ENCODE peak calls at places on chromosomes 7 and 10, in four cellular contexts. One of them, this sample, is unnamed.

GRCh38 chr7:127532736-127533135 is 52.7 kb downstream of the GCC1 start:
- DNase-seq in right atrium auricular region: no peak
- DNase-seq in DND-41: no peak
- DNase-seq in brain microvascular endothelial cell: peak; percentile 3
- DNase-seq in this sample: no peak

GRCh38 chr10:118405933-118406332 is 63.8 kb upstream of the FAM204A start:
- DNase-seq in brain microvascular endothelial cell: no peak
- DNase-seq in DND-41: no peak
- DNase-seq in right atrium auricular region: no peak
- DNase-seq in this sample: no peak

GRCh38 chr10:106278385-106278784 is 886.1 kb downstream of the SORCS1 start:
- DNase-seq in brain microvascular endothelial cell: no peak
- DNase-seq in DND-41: no peak
- DNase-seq in right atrium auricular region: no peak
- DNase-seq in this sample: no peak

GRCh38 chr10:125711110-125711750 is 8.3 kb upstream of the EDRF1 start:
- DNase-seq in brain microvascular endothelial cell: no peak
- DNase-seq in DND-41: no peak
- DNase-seq in right atrium auricular region: no peak
- DNase-seq in this sample: no peak

GRCh38 chr7:18610331-18610948 is 114.9 kb downstream of the HDAC9 start:
- DNase-seq in brain microvascular endothelial cell: peak; percentile 18
- DNase-seq in right atrium auricular region: no peak
- DNase-seq in DND-41: no peak
- DNase-seq in this sample: no peak

GRCh38 chr7:72038022-72038732 is 374.0 kb downstream of the CALN1 start:
- DNase-seq in brain microvascular endothelial cell: no peak
- DNase-seq in DND-41: no peak
- DNase-seq in right atrium auricular region: peak; percentile 11
- DNase-seq in this sample: no peak

GRCh38 chr10:120076966-120077706 is 184.6 kb downstream of the SEC23IP start:
- DNase-seq in right atrium auricular region: no peak
- DNase-seq in DND-41: no peak
- DNase-seq in brain microvascular endothelial cell: no peak
- DNase-seq in this sample: no peak

GRCh38 chr10:66834802-66835201 is 91.0 kb upstream of the LRRTM3 start:
- DNase-seq in DND-41: no peak
- DNase-seq in brain microvascular endothelial cell: no peak
- DNase-seq in right atrium auricular region: no peak
- DNase-seq in this sample: no peak

GRCh38 chr7:131689662-131690234 is 133.3 kb upstream of the PODXL start:
- DNase-seq in DND-41: no peak
- DNase-seq in right atrium auricular region: peak; percentile 28
- DNase-seq in brain microvascular endothelial cell: no peak
- DNase-seq in this sample: no peak

GRCh38 chr10:71502221-71502620 is 105.5 kb downstream of the CDH23 start:
- DNase-seq in brain microvascular endothelial cell: no peak
- DNase-seq in right atrium auricular region: no peak
- DNase-seq in DND-41: no peak
- DNase-seq in this sample: no peak

GRCh38 chr7:84697506-84697905 is 489.4 kb downstream of the SEMA3D start:
- DNase-seq in brain microvascular endothelial cell: peak; percentile 95
- DNase-seq in right atrium auricular region: no peak
- DNase-seq in DND-41: no peak
- DNase-seq in this sample: no peak

GRCh38 chr10:15370212-15370740 is 813 bp downstream of the FAM171A1 start:
- DNase-seq in brain microvascular endothelial cell: peak; percentile 18
- DNase-seq in right atrium auricular region: no peak
- DNase-seq in DND-41: no peak
- DNase-seq in this sample: no peak

GRCh38 chr7:54773472-54774399 is 14.7 kb upstream of the SEC61G start:
- DNase-seq in DND-41: peak; percentile 60
- DNase-seq in brain microvascular endothelial cell: peak; percentile 69
- DNase-seq in right atrium auricular region: peak; percentile 86
- DNase-seq in this sample: peak; percentile 47

GRCh38 chr7:93178213-93178612 is 30.0 kb upstream of the SAMD9L start:
- DNase-seq in DND-41: no peak
- DNase-seq in right atrium auricular region: no peak
- DNase-seq in brain microvascular endothelial cell: no peak
- DNase-seq in this sample: no peak

GRCh38 chr10:55628260-55628701 is 732.8 kb downstream of the ZWINT start:
- DNase-seq in brain microvascular endothelial cell: no peak
- DNase-seq in right atrium auricular region: peak; percentile 60
- DNase-seq in DND-41: no peak
- DNase-seq in this sample: no peak

GRCh38 chr10:33223326-33224014 is 111.0 kb downstream of the NRP1 start:
- DNase-seq in right atrium auricular region: no peak
- DNase-seq in DND-41: no peak
- DNase-seq in brain microvascular endothelial cell: no peak
- DNase-seq in this sample: no peak

GRCh38 chr10:93859049-93859655 is 34.6 kb upstream of the SLC35G1 start:
- DNase-seq in DND-41: no peak
- DNase-seq in right atrium auricular region: no peak
- DNase-seq in brain microvascular endothelial cell: no peak
- DNase-seq in this sample: no peak

GRCh38 chr7:53070883-53071282 is 35.5 kb downstream of the POM121L12 start:
- DNase-seq in brain microvascular endothelial cell: no peak
- DNase-seq in DND-41: no peak
- DNase-seq in right atrium auricular region: no peak
- DNase-seq in this sample: no peak

GRCh38 chr7:68841004-68841403 is 757.3 kb upstream of the AUTS2 start:
- DNase-seq in brain microvascular endothelial cell: no peak
- DNase-seq in DND-41: no peak
- DNase-seq in right atrium auricular region: no peak
- DNase-seq in this sample: no peak

GRCh38 chr7:17706734-17707133 is 233.6 kb downstream of the SNX13 start:
- DNase-seq in right atrium auricular region: no peak
- DNase-seq in DND-41: peak; percentile 47
- DNase-seq in brain microvascular endothelial cell: peak; percentile 56
- DNase-seq in this sample: no peak

GRCh38 chr10:121106607-121107006 is 255.4 kb downstream of the WDR11 start:
- DNase-seq in right atrium auricular region: no peak
- DNase-seq in brain microvascular endothelial cell: no peak
- DNase-seq in DND-41: no peak
- DNase-seq in this sample: no peak

GRCh38 chr10:113153493-113154127 is 203.6 kb downstream of the TCF7L2 start:
- DNase-seq in DND-41: no peak
- DNase-seq in right atrium auricular region: no peak
- DNase-seq in brain microvascular endothelial cell: no peak
- DNase-seq in this sample: no peak

GRCh38 chr10:63008491-63008890 is 124.6 kb upstream of the NRBF2 start:
- DNase-seq in right atrium auricular region: no peak
- DNase-seq in brain microvascular endothelial cell: no peak
- DNase-seq in DND-41: no peak
- DNase-seq in this sample: no peak

GRCh38 chr10:110005716-110006115 is 2.1 kb upstream of the ADD3 start:
- DNase-seq in right atrium auricular region: no peak
- DNase-seq in DND-41: no peak
- DNase-seq in brain microvascular endothelial cell: peak; percentile 40
- DNase-seq in this sample: peak; percentile 7

GRCh38 chr7:44498230-44498954 is 7.9 kb upstream of the NUDCD3 start:
- DNase-seq in brain microvascular endothelial cell: no peak
- DNase-seq in right atrium auricular region: no peak
- DNase-seq in DND-41: no peak
- DNase-seq in this sample: no peak

GRCh38 chr7:8491106-8491505 is 57.7 kb downstream of the NXPH1 start:
- DNase-seq in DND-41: no peak
- DNase-seq in brain microvascular endothelial cell: no peak
- DNase-seq in right atrium auricular region: no peak
- DNase-seq in this sample: no peak

GRCh38 chr7:66539948-66540375 is 88.7 kb upstream of the KCTD7 start:
- DNase-seq in DND-41: no peak
- DNase-seq in right atrium auricular region: no peak
- DNase-seq in brain microvascular endothelial cell: no peak
- DNase-seq in this sample: no peak

GRCh38 chr10:1543596-1543995 is 193.7 kb downstream of the ADARB2 start:
- DNase-seq in DND-41: no peak
- DNase-seq in right atrium auricular region: no peak
- DNase-seq in brain microvascular endothelial cell: no peak
- DNase-seq in this sample: no peak

GRCh38 chr7:27157717-27158431 is 1.4 kb upstream of the HOXA7 start:
- DNase-seq in right atrium auricular region: no peak
- DNase-seq in brain microvascular endothelial cell: no peak
- DNase-seq in DND-41: no peak
- DNase-seq in this sample: no peak

GRCh38 chr10:67935223-67935622 is 50.8 kb downstream of the SIRT1 start:
- DNase-seq in brain microvascular endothelial cell: no peak
- DNase-seq in right atrium auricular region: no peak
- DNase-seq in DND-41: no peak
- DNase-seq in this sample: no peak
- H3K27ac ChIP-seq in brain microvascular endothelial cell: no peak overlapping the region
- H3K27ac ChIP-seq in right atrium auricular region: no peak overlapping the region
- H3K27ac ChIP-seq in DND-41: no peak overlapping the region
- H3K27ac ChIP-seq in this sample: no peak overlapping the region

GRCh38 chr7:30829476-30829875 is 58.3 kb downstream of the MINDY4 start:
- DNase-seq in right atrium auricular region: no peak
- DNase-seq in DND-41: no peak
- DNase-seq in brain microvascular endothelial cell: no peak
- DNase-seq in this sample: no peak

GRCh38 chr7:30828591-30828990 is 57.4 kb downstream of the MINDY4 start:
- DNase-seq in brain microvascular endothelial cell: no peak
- DNase-seq in DND-41: no peak
- DNase-seq in right atrium auricular region: no peak
- DNase-seq in this sample: no peak

GRCh38 chr7:30831936-30832335 is 60.7 kb downstream of the MINDY4 start:
- DNase-seq in DND-41: no peak
- DNase-seq in right atrium auricular region: no peak
- DNase-seq in brain microvascular endothelial cell: no peak
- DNase-seq in this sample: no peak

GRCh38 chr7:30835396-30835915 is 64.2 kb downstream of the MINDY4 start:
- DNase-seq in brain microvascular endothelial cell: no peak
- DNase-seq in DND-41: no peak
- DNase-seq in right atrium auricular region: peak; percentile 26
- DNase-seq in this sample: no peak

DNA sequence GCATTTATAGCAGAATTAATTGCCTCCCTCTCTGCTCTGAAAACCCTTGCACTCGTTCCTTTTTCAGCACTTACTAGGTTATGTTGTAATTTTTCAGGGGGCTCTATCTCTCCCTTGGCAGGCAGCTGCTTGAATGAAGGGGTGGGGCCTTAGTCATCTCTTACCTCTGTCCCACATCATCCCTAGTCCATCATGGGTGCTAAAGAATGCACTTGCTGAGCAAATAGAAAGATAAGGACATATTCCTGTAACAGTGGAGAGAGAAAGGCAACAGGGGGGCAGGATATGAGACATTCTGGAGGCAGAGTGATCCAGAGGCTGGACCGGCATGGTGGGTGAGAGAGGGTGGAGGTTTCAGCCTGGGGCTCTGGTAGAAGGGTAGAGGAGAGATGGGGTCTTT is 60.0 kb downstream of the MINDY4 start:
- DNase-seq in right atrium auricular region: no peak
- DNase-seq in brain microvascular endothelial cell: peak; percentile 34
- DNase-seq in DND-41: no peak
- DNase-seq in this sample: no peak
- TF ChIP-seq CTCF in right atrium auricular region: no peak
- TF ChIP-seq CTCF in brain microvascular endothelial cell: no peak
- TF ChIP-seq CTCF in DND-41: no peak
- TF ChIP-seq CTCF in this sample: no peak

GRCh38 chr7:156198277-156198676 is 386.0 kb upstream of the SHH start:
- DNase-seq in right atrium auricular region: no peak
- DNase-seq in DND-41: no peak
- DNase-seq in brain microvascular endothelial cell: no peak
- DNase-seq in this sample: no peak
- H3K27me3 ChIP-seq in right atrium auricular region: no peaks in the 10 kb centered on the region
- H3K27me3 ChIP-seq in DND-41: peaks cover 15% of the 10 kb centered on the region
- H3K27me3 ChIP-seq in brain microvascular endothelial cell: no peaks in the 10 kb centered on the region
- H3K27me3 ChIP-seq in this sample: peaks cover 5% of the 10 kb centered on the region

GRCh38 chr7:50739744-50740455 is 42.8 kb downstream of the GRB10 start:
- DNase-seq in right atrium auricular region: no peak
- DNase-seq in DND-41: peak; percentile 73
- DNase-seq in brain microvascular endothelial cell: no peak
- DNase-seq in this sample: peak; percentile 40
- H3K27ac ChIP-seq in right atrium auricular region: peak overlapping the region; percentile 44
- H3K27ac ChIP-seq in DND-41: peak overlapping the region; percentile 66
- H3K27ac ChIP-seq in brain microvascular endothelial cell: no peak overlapping the region
- H3K27ac ChIP-seq in this sample: peak overlapping the region; percentile 75

DNA sequence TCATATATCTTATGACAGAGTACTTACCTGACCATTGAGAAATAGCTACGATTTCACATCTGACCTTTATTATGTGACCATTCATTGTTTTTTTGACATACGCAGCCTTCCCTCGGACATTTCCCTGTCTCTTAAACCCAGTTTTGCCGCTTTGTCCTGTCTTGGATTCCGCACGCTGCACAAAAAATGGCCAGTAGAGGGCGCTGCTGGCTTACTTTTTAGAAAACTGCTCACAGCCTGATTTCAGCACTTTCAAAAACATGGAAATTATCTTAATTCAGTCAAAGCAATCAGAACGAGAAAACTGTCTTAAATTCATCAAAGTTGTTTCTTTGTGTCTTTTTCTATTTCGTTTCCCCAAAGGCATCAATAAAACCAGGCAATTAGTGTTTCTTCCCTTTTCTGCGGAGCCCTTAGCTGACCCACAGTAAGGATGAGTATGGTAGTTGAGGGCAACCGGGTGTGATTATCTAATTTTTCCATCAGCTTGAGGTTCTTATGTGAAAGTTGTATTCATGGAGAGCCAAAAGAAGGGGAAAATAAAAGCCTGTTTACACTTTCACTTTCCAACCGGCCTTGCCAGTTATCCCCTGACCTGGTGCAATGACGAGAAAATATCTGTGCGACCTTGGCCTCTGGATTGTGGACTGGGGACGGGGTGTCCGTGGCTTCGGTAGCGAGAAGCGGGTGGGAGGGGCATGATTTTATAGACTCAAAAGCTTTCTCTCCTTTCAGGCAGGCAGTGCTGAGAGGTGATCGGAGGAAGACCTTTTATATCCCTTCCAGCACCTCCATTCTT is 144.4 kb downstream of the DYNC1I1 start:
- DNase-seq in right atrium auricular region: peak; percentile 90
- DNase-seq in DND-41: peak; percentile 68
- DNase-seq in brain microvascular endothelial cell: peak; percentile 69
- DNase-seq in this sample: peak; percentile 67
- TF ChIP-seq CTCF in right atrium auricular region: peak; percentile 95
- TF ChIP-seq CTCF in DND-41: peak; percentile 95
- TF ChIP-seq CTCF in brain microvascular endothelial cell: peak; percentile 90
- TF ChIP-seq CTCF in this sample: peak; percentile 92

DNA sequence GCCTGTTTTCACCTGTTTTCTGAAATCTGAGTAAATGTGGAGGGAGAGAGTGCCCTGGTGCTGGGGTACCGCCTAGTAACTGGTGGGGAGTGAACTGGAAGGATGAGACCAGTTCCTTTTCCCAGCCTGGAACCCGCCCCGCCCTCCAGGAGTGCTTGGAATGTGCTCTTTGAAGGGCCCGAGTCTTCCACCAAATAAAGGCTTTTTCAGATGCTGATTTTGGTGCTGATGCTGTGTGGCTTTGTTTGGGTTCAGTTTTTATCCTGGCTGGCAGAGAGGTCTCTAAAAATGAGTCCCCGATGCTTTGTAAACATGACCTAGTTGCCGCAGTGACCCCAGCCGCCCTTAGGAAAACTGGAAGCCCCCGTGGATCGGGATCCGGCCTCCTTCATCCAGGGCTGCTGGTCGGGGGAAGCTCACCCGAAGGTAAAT is 25.9 kb downstream of the FOXK1 start:
- DNase-seq in brain microvascular endothelial cell: no peak
- DNase-seq in DND-41: no peak
- DNase-seq in right atrium auricular region: no peak
- DNase-seq in this sample: no peak
- H3K27me3 ChIP-seq in brain microvascular endothelial cell: no peaks in the 10 kb centered on the region
- H3K27me3 ChIP-seq in DND-41: no peaks in the 10 kb centered on the region
- H3K27me3 ChIP-seq in right atrium auricular region: no peaks in the 10 kb centered on the region
- H3K27me3 ChIP-seq in this sample: no peaks in the 10 kb centered on the region

GRCh38 chr7:46153951-46154787 is 233.1 kb upstream of the IGFBP3 start:
- DNase-seq in DND-41: no peak
- DNase-seq in right atrium auricular region: no peak
- DNase-seq in brain microvascular endothelial cell: no peak
- DNase-seq in this sample: no peak
- H3K27ac ChIP-seq in DND-41: no peak overlapping the region
- H3K27ac ChIP-seq in right atrium auricular region: no peak overlapping the region
- H3K27ac ChIP-seq in brain microvascular endothelial cell: no peak overlapping the region
- H3K27ac ChIP-seq in this sample: no peak overlapping the region

This sample was measured in CD4-positive, alpha-beta T cell.